ENCODE peak calls at places on chromosomes 13 and 19, in ten cellular contexts. G is psoas muscle; U is CD8-positive, alpha-beta T cell; P is bronchial epithelial cell; S is endodermal cell; T is astrocyte; X is thoracic aorta; N is heart right ventricle; H is fibroblast of lung; E is Caco-2. O is an unnamed sample. For H3K27me3 and H3K36me3, the result is how much of the 10 kb centered on the place peaks cover.

GRCh38 chr19:11138659-11139526 is 16.7 kb downstream of the SPC24 start:
- DNase-seq in G (peak), T (peak), U (no peak), E (peak), X (peak), P (peak), S (peak), H (peak), N (peak), O (peak)

GRCh38 chr19:3324405-3324856 is 42.0 kb upstream of the NFIC start:
- DNase-seq in G (peak), X (no peak), S (peak), P (no peak), E (peak), U (peak), N (no peak), H (no peak), T (no peak), O (no peak)

GRCh38 chr13:36158606-36159005 is 27.4 kb upstream of the DCLK1 start:
- DNase-seq in N (no peak), H (no peak), X (no peak), S (no peak), E (no peak), T (peak), G (no peak), P (peak), U (no peak), O (no peak)

GRCh38 chr13:98411617-98412310 is 165.1 kb downstream of the STK24 start:
- DNase-seq in U (no peak), E (peak), H (no peak), G (no peak), T (no peak), X (no peak), S (no peak), P (no peak), N (no peak), O (peak)

GRCh38 chr13:110617326-110618072 is 2.2 kb downstream of the NAXD start:
- DNase-seq in G (no peak), E (no peak), H (peak), U (no peak), N (peak), T (peak), S (no peak), P (peak), X (no peak), O (no peak)

GRCh38 chr13:91659583-91660415 is 261.4 kb downstream of the GPC5 start:
- DNase-seq in T (no peak), X (no peak), U (no peak), S (no peak), H (no peak), G (no peak), E (no peak), N (no peak), P (no peak), O (no peak)

GRCh38 chr13:70959376-70959775 is 851.1 kb upstream of the KLHL1 start:
- DNase-seq in S (no peak), P (no peak), U (no peak), N (no peak), H (no peak), E (no peak), T (no peak), G (no peak), X (no peak), O (no peak)

GRCh38 chr19:23049256-23049655 is 46.3 kb upstream of the ZNF728 start:
- DNase-seq in E (no peak), G (no peak), X (no peak), H (no peak), S (no peak), T (no peak), N (no peak), P (no peak), U (no peak), O (no peak)

GRCh38 chr13:105338044-105338443 is 1197.4 kb downstream of the EFNB2 start:
- DNase-seq in G (no peak), E (no peak), T (no peak), X (no peak), H (peak), U (no peak), N (no peak), P (no peak), S (no peak), O (no peak)

GRCh38 chr13:80400164-80400767 is 59.3 kb upstream of the SPRY2 start:
- DNase-seq in U (no peak), H (no peak), S (no peak), P (no peak), X (no peak), N (no peak), E (no peak), T (no peak), G (no peak), O (no peak)

GRCh38 chr19:58568731-58569130 is 4.4 kb downstream of the MZF1 start:
- DNase-seq in X (no peak), U (no peak), S (no peak), G (no peak), E (peak), P (no peak), H (no peak), N (no peak), T (no peak), O (no peak)

GRCh38 chr13:113924184-113924583 is 49.7 kb downstream of the C13orf46 start:
- DNase-seq in H (no peak), P (no peak), X (no peak), E (no peak), U (no peak), T (no peak), S (no peak), G (no peak), N (no peak), O (no peak)

GRCh38 chr13:74423434-74423833 is 289.2 kb upstream of the KLF12 start:
- DNase-seq in U (no peak), H (no peak), E (no peak), X (no peak), N (no peak), S (no peak), G (no peak), P (no peak), T (peak), O (no peak)

GRCh38 chr19:3284759-3285646 is 60.5 kb downstream of the CELF5 start:
- DNase-seq in S (peak), N (no peak), X (no peak), E (peak), P (peak), H (peak), U (peak), G (peak), T (peak), O (no peak)

GRCh38 chr19:7348587-7349230 is at the start of gene ARHGEF18:
- DNase-seq in P (no peak), H (no peak), G (no peak), N (no peak), S (no peak), X (no peak), U (peak), E (peak), T (no peak), O (no peak)

GRCh38 chr19:35592226-35592625 is 6.3 kb downstream of the PMIS2 start:
- DNase-seq in E (no peak), G (no peak), P (peak), X (no peak), S (peak), U (no peak), T (peak), H (peak), N (no peak), O (no peak)

GRCh38 chr19:51025401-51025800 is 1.0 kb downstream of the KLK11 start:
- DNase-seq in U (no peak), G (peak), S (no peak), E (no peak), H (no peak), N (no peak), X (no peak), T (no peak), P (no peak), O (no peak)

GRCh38 chr19:6292006-6292405 is 12.2 kb upstream of the MLLT1 start:
- DNase-seq in E (no peak), H (peak), X (no peak), U (no peak), T (no peak), S (no peak), P (no peak), G (no peak), N (no peak), O (no peak)

GRCh38 chr19:18392936-18393335 is 4.5 kb downstream of the LRRC25 start:
- DNase-seq in X (no peak), P (no peak), U (no peak), H (no peak), N (no peak), T (no peak), E (no peak), S (no peak), G (no peak), O (no peak)

GRCh38 chr13:28864544-28864943 is 44.4 kb downstream of the MTUS2 start:
- DNase-seq in E (no peak), H (no peak), S (no peak), G (no peak), U (no peak), T (no peak), N (no peak), X (no peak), P (no peak), O (no peak)

GRCh38 chr19:32154418-32154817 is 191.0 kb upstream of the ZNF507 start:
- DNase-seq in E (no peak), U (no peak), H (no peak), G (no peak), N (no peak), P (no peak), S (no peak), X (no peak), T (no peak), O (no peak)

GRCh38 chr13:88472316-88472715 is 801.1 kb downstream of the SLITRK5 start:
- DNase-seq in U (no peak), G (no peak), N (no peak), X (no peak), P (no peak), T (no peak), S (no peak), H (no peak), E (no peak), O (no peak)

GRCh38 chr13:22937241-22937640 is 243.5 kb upstream of the SGCG start:
- DNase-seq in N (no peak), P (no peak), S (no peak), H (no peak), T (no peak), X (no peak), E (no peak), U (no peak), G (no peak), O (no peak)

GRCh38 chr13:51148223-51148951 is 37.3 kb upstream of the C13orf42 start:
- DNase-seq in H (no peak), U (no peak), P (no peak), G (no peak), X (no peak), N (no peak), T (no peak), S (peak), E (no peak), O (no peak)

GRCh38 chr19:1768918-1769644 is 15.8 kb downstream of the ONECUT3 start:
- DNase-seq in E (no peak), S (no peak), U (no peak), X (no peak), T (no peak), P (no peak), H (no peak), N (no peak), G (no peak), O (no peak)
- H3K27me3 ChIP-seq in E (under half), S (half or more), U (under half), X (under half), T (under half), P (under half), H (under half), N (half or more), G (half or more), O (under half)

GRCh38 chr19:1365964-1366695 is 17.6 kb upstream of the NDUFS7 start:
- DNase-seq in X (no peak), N (no peak), S (no peak), P (no peak), T (no peak), E (no peak), H (no peak), G (no peak), U (no peak), O (no peak)

GRCh38 chr19:1362385-1363257 is 21.1 kb upstream of the NDUFS7 start:
- DNase-seq in X (no peak), P (no peak), S (no peak), U (no peak), G (no peak), E (no peak), H (no peak), T (no peak), N (no peak), O (no peak)

GRCh38 chr19:1365306-1365963 is 18.3 kb upstream of the NDUFS7 start:
- DNase-seq in X (no peak), P (no peak), E (no peak), T (no peak), S (no peak), H (no peak), U (no peak), N (no peak), G (no peak), O (no peak)

GRCh38 chr19:1363599-1363998 is 20.1 kb upstream of the NDUFS7 start:
- DNase-seq in N (no peak), G (no peak), T (no peak), S (no peak), E (no peak), P (no peak), X (no peak), H (no peak), U (no peak), O (no peak)

GRCh38 chr19:1364070-1364719 is 19.5 kb upstream of the NDUFS7 start:
- DNase-seq in H (no peak), N (no peak), U (no peak), T (no peak), X (no peak), S (no peak), E (no peak), G (no peak), P (no peak), O (no peak)
- TF ChIP-seq CTCF in H (peak), N (no peak), U (peak), T (peak), X (no peak), S (peak), E (peak), G (peak), P (no peak), O (no peak)

GRCh38 chr13:95937700-95938320 is 115.4 kb downstream of the UGGT2 start:
- DNase-seq in G (no peak), T (no peak), H (no peak), X (no peak), U (no peak), S (no peak), N (no peak), E (no peak), P (no peak), O (no peak)
- H3K36me3 ChIP-seq in G (under half), T (under half), H (under half), X (under half), U (under half), S (half or more), N (half or more), E (under half), P (under half), O (half or more)

DNA sequence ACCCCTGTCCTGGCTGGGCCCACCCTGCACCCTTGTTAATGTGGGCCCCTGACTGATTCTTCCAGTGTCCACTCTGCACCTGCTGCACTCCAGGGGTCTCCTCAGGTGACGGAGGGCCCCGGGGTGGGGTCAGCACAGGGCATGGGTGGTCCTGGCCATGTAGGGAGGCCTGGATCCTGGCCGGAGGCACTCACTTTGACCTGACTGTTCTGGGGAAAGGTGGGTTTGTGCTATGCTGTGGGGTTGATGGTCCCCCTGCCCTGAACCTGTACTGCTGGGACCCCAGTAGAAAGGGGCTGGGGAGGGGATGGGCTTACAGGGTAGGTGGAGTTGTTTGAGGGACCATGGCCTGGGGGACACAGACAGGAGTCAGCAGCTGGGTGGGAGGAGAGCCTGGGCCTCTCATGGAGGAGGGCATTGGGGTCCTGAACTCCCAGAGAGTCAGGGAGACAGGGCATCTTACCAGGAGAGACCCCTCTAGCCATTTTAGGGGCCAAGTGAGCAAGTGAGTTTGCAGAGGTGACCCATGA is 25.8 kb upstream of the CEACAM1 start:
- DNase-seq in E (no peak), H (no peak), U (no peak), G (no peak), S (no peak), T (no peak), N (no peak), X (no peak), P (no peak), O (no peak)
- H3K27me3 ChIP-seq in E (under half), H (under half), U (under half), G (under half), S (under half), T (under half), N (under half), X (under half), P (under half), O (under half)

DNA sequence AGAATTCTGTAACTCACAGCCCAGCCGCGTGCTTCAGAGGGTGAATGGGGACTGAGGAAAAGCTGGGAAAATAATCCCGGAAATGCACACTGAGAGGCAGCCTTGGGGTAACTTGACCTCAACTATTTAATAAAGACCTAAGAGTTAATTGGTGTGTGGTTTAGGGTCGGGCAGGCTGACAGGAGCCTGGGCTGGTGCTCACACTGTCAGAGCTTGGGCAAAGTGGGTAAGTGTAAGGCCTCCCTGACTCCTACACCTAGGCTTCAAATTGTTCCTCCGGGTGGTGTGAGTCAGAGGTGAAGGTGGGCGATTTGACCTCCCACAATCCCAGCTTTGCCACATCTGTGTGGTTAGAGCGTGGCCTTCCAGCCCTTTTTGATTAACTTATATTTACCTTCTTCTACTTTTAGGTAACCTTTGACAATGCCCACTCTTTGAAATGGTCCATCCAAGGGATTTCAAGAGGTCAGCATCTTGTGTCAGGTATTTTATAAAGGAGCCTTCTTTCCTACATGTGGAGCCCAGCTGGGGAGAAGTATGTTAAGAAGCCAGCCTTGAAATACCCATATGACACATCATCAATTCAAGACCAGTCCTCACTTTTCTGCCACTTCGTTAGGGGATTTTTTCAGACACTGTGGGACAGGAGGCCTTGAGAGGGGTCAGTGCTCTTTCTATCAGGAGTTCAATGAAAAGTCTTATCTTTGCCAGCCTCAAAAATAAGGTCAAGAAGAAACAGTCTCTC is 114.2 kb downstream of the NUFIP1 start:
- DNase-seq in X (no peak), E (no peak), T (peak), H (no peak), G (no peak), P (no peak), U (no peak), N (no peak), S (no peak), O (peak)
- TF ChIP-seq CTCF in X (no peak), E (no peak), T (no peak), H (no peak), G (no peak), P (no peak), U (no peak), N (no peak), S (no peak), O (no peak)

GRCh38 chr13:99856021-99856420 is 115.5 kb downstream of the ZIC5 start:
- DNase-seq in E (no peak), H (no peak), U (no peak), S (no peak), X (no peak), T (no peak), N (no peak), G (no peak), P (no peak), O (no peak)
- H3K36me3 ChIP-seq in E (under half), H (under half), U (under half), S (under half), X (under half), T (under half), N (under half), G (under half), P (under half), O (under half)